ENCODE peak calls at places on chromosomes 12 and 14, in four cellular contexts. One of them, this sample, is unnamed.

GRCh38 chr12:120211904-120212283 is 11.0 kb upstream of the RPLP0 start:
- DNase-seq in immature natural killer cell: no peak
- DNase-seq in ecto neural progenitor cell: no peak
- DNase-seq in MG63: no peak
- DNase-seq in this sample: no peak

GRCh38 chr14:34931206-34931605 is 51.6 kb upstream of the SRP54 start:
- DNase-seq in immature natural killer cell: peak
- DNase-seq in ecto neural progenitor cell: no peak
- DNase-seq in MG63: no peak
- DNase-seq in this sample: no peak

GRCh38 chr12:5073838-5074237 is 30.2 kb downstream of the KCNA5 start:
- DNase-seq in immature natural killer cell: no peak
- DNase-seq in ecto neural progenitor cell: no peak
- DNase-seq in MG63: no peak
- DNase-seq in this sample: no peak

GRCh38 chr12:52713960-52714886 is 10.9 kb upstream of the KRT77 start:
- DNase-seq in immature natural killer cell: no peak
- DNase-seq in ecto neural progenitor cell: peak
- DNase-seq in MG63: peak
- DNase-seq in this sample: peak

GRCh38 chr12:67592228-67593011 is 56.1 kb upstream of the DYRK2 start:
- DNase-seq in immature natural killer cell: peak
- DNase-seq in ecto neural progenitor cell: no peak
- DNase-seq in MG63: peak
- DNase-seq in this sample: peak

GRCh38 chr14:104600141-104600643 is 4.4 kb downstream of the TMEM179 start:
- DNase-seq in immature natural killer cell: no peak
- DNase-seq in ecto neural progenitor cell: no peak
- DNase-seq in MG63: peak
- DNase-seq in this sample: no peak

GRCh38 chr14:79573486-79573885 is 637.8 kb downstream of the DIO2 start:
- DNase-seq in immature natural killer cell: no peak
- DNase-seq in ecto neural progenitor cell: no peak
- DNase-seq in MG63: no peak
- DNase-seq in this sample: no peak

GRCh38 chr14:75123991-75124390 is 2.9 kb downstream of the NEK9 start:
- DNase-seq in immature natural killer cell: no peak
- DNase-seq in ecto neural progenitor cell: no peak
- DNase-seq in MG63: peak
- DNase-seq in this sample: peak

GRCh38 chr12:11553871-11554533 is 95.5 kb upstream of the ETV6 start:
- DNase-seq in immature natural killer cell: peak
- DNase-seq in ecto neural progenitor cell: no peak
- DNase-seq in MG63: peak
- DNase-seq in this sample: peak

GRCh38 chr14:57480044-57480443 is 13.6 kb downstream of the CCDC198 start:
- DNase-seq in immature natural killer cell: no peak
- DNase-seq in ecto neural progenitor cell: no peak
- DNase-seq in MG63: no peak
- DNase-seq in this sample: no peak

GRCh38 chr14:49505026-49505766 is 81.0 kb downstream of the RPS29 start:
- DNase-seq in immature natural killer cell: no peak
- DNase-seq in ecto neural progenitor cell: no peak
- DNase-seq in MG63: peak
- DNase-seq in this sample: no peak

GRCh38 chr12:49973361-49973830 is 649 bp downstream of the AQP6 start:
- DNase-seq in immature natural killer cell: no peak
- DNase-seq in ecto neural progenitor cell: no peak
- DNase-seq in MG63: no peak
- DNase-seq in this sample: no peak

GRCh38 chr14:71133296-71133695 is 226.0 kb downstream of the PCNX1 start:
- DNase-seq in immature natural killer cell: no peak
- DNase-seq in ecto neural progenitor cell: no peak
- DNase-seq in MG63: no peak
- DNase-seq in this sample: no peak

GRCh38 chr14:101957406-101958234 is 6.8 kb upstream of the DYNC1H1 start:
- DNase-seq in immature natural killer cell: no peak
- DNase-seq in ecto neural progenitor cell: no peak
- DNase-seq in MG63: no peak
- DNase-seq in this sample: peak

GRCh38 chr14:55059333-55059732 is 7.9 kb downstream of the MAPK1IP1L start:
- DNase-seq in immature natural killer cell: no peak
- DNase-seq in ecto neural progenitor cell: no peak
- DNase-seq in MG63: no peak
- DNase-seq in this sample: no peak

GRCh38 chr14:21902561-21903199 is 229.1 kb upstream of the OR4E1 start:
- DNase-seq in immature natural killer cell: peak
- DNase-seq in ecto neural progenitor cell: no peak
- DNase-seq in MG63: no peak
- DNase-seq in this sample: no peak

GRCh38 chr14:76546426-76547221 is 170.7 kb downstream of the ESRRB start:
- DNase-seq in immature natural killer cell: no peak
- DNase-seq in ecto neural progenitor cell: peak
- DNase-seq in MG63: no peak
- DNase-seq in this sample: no peak